ENCODE peak calls at places on chromosomes 5 and 9, in four cellular contexts. One of them, this sample, is unnamed.

GRCh38 chr5:16464664-16465543 is 696 bp downstream of the ZNF622 start:
- DNase-seq in stomach: no peak
- DNase-seq in NB4: peak; percentile 49
- DNase-seq in Peyer's patch: no peak
- DNase-seq in this sample: peak; percentile 9

GRCh38 chr5:169126376-169127043 is 174.4 kb downstream of the SLIT3 start:
- DNase-seq in stomach: no peak
- DNase-seq in NB4: no peak
- DNase-seq in Peyer's patch: no peak
- DNase-seq in this sample: no peak

GRCh38 chr9:112012026-112012902 is 115.7 kb downstream of the UGCG start:
- DNase-seq in stomach: peak; percentile 75
- DNase-seq in NB4: peak; percentile 92
- DNase-seq in Peyer's patch: peak; percentile 65
- DNase-seq in this sample: peak; percentile 92

GRCh38 chr5:149902177-149902576 is 42.4 kb downstream of the PDE6A start:
- DNase-seq in stomach: no peak
- DNase-seq in NB4: peak; percentile 38
- DNase-seq in Peyer's patch: no peak
- DNase-seq in this sample: no peak

GRCh38 chr9:73093740-73094379 is 57.8 kb upstream of the ANXA1 start:
- DNase-seq in stomach: no peak
- DNase-seq in NB4: no peak
- DNase-seq in Peyer's patch: no peak
- DNase-seq in this sample: no peak

GRCh38 chr9:23825143-23825531 is 903 bp downstream of the ELAVL2 start:
- DNase-seq in stomach: no peak
- DNase-seq in NB4: no peak
- DNase-seq in Peyer's patch: no peak
- DNase-seq in this sample: no peak

GRCh38 chr5:82640901-82641300 is 362.7 kb upstream of the RPS23 start:
- DNase-seq in stomach: no peak
- DNase-seq in NB4: no peak
- DNase-seq in Peyer's patch: no peak
- DNase-seq in this sample: no peak

GRCh38 chr5:66828551-66829421 is 232.6 kb downstream of the MAST4 start:
- DNase-seq in stomach: peak; percentile 64
- DNase-seq in NB4: no peak
- DNase-seq in Peyer's patch: peak; percentile 67
- DNase-seq in this sample: peak; percentile 77

GRCh38 chr5:180289433-180289832 is 2.5 kb downstream of the MAPK9 start:
- DNase-seq in stomach: peak; percentile 76
- DNase-seq in NB4: no peak
- DNase-seq in Peyer's patch: no peak
- DNase-seq in this sample: no peak

GRCh38 chr5:113338628-113339027 is 96.2 kb downstream of the TSSK1B start:
- DNase-seq in stomach: no peak
- DNase-seq in NB4: no peak
- DNase-seq in Peyer's patch: no peak
- DNase-seq in this sample: no peak

GRCh38 chr9:2012347-2012746 is 2.8 kb upstream of the SMARCA2 start:
- DNase-seq in stomach: no peak
- DNase-seq in NB4: no peak
- DNase-seq in Peyer's patch: no peak
- DNase-seq in this sample: no peak

GRCh38 chr5:59139695-59140094 is 556.8 kb downstream of the RAB3C start:
- DNase-seq in stomach: no peak
- DNase-seq in NB4: no peak
- DNase-seq in Peyer's patch: no peak
- DNase-seq in this sample: no peak

GRCh38 chr9:131310833-131311554 is 21.5 kb downstream of the PLPP7 start:
- DNase-seq in stomach: peak; percentile 40
- DNase-seq in NB4: peak; percentile 34
- DNase-seq in Peyer's patch: peak; percentile 53
- DNase-seq in this sample: no peak

GRCh38 chr9:95793924-95794828 is 81.3 kb upstream of the ERCC6L2 start:
- DNase-seq in stomach: no peak
- DNase-seq in NB4: no peak
- DNase-seq in Peyer's patch: no peak
- DNase-seq in this sample: no peak

GRCh38 chr9:109721021-109721420 is 59.0 kb upstream of the PALM2AKAP2 start:
- DNase-seq in stomach: no peak
- DNase-seq in NB4: no peak
- DNase-seq in Peyer's patch: no peak
- DNase-seq in this sample: no peak

GRCh38 chr5:177516601-177517568 is at the start of gene DDX41:
- DNase-seq in stomach: peak; percentile 97
- DNase-seq in NB4: peak; percentile 98
- DNase-seq in Peyer's patch: peak; percentile 91
- DNase-seq in this sample: peak; percentile 99
- TF ChIP-seq POLR2A in stomach: no peak
- TF ChIP-seq POLR2A in NB4: peak; percentile 79
- TF ChIP-seq POLR2A in Peyer's patch: peak; percentile 32
- TF ChIP-seq POLR2A in this sample: peak; percentile 66

GRCh38 chr5:98042961-98043360 is 730.5 kb upstream of the RGMB start:
- DNase-seq in stomach: no peak
- DNase-seq in NB4: no peak
- DNase-seq in Peyer's patch: no peak
- DNase-seq in this sample: no peak
- TF ChIP-seq POLR2A in stomach: no peak
- TF ChIP-seq POLR2A in NB4: no peak
- TF ChIP-seq POLR2A in Peyer's patch: no peak
- TF ChIP-seq POLR2A in this sample: no peak

GRCh38 chr9:16718952-16719351 is 151.5 kb downstream of the BNC2 start:
- DNase-seq in stomach: no peak
- DNase-seq in NB4: no peak
- DNase-seq in Peyer's patch: no peak
- DNase-seq in this sample: no peak

GRCh38 chr9:16718296-16718695 is 152.2 kb downstream of the BNC2 start:
- DNase-seq in stomach: no peak
- DNase-seq in NB4: no peak
- DNase-seq in Peyer's patch: no peak
- DNase-seq in this sample: no peak

GRCh38 chr9:16719921-16720320 is 150.5 kb downstream of the BNC2 start:
- DNase-seq in stomach: no peak
- DNase-seq in NB4: no peak
- DNase-seq in Peyer's patch: no peak
- DNase-seq in this sample: no peak

GRCh38 chr9:16721972-16722371 is 148.5 kb downstream of the BNC2 start:
- DNase-seq in stomach: no peak
- DNase-seq in NB4: no peak
- DNase-seq in Peyer's patch: no peak
- DNase-seq in this sample: peak; percentile 73

GRCh38 chr9:16720386-16720785 is 150.1 kb downstream of the BNC2 start:
- DNase-seq in stomach: no peak
- DNase-seq in NB4: no peak
- DNase-seq in Peyer's patch: no peak
- DNase-seq in this sample: no peak
- TF ChIP-seq POLR2A in stomach: no peak
- TF ChIP-seq POLR2A in NB4: no peak
- TF ChIP-seq POLR2A in Peyer's patch: no peak
- TF ChIP-seq POLR2A in this sample: no peak

DNA sequence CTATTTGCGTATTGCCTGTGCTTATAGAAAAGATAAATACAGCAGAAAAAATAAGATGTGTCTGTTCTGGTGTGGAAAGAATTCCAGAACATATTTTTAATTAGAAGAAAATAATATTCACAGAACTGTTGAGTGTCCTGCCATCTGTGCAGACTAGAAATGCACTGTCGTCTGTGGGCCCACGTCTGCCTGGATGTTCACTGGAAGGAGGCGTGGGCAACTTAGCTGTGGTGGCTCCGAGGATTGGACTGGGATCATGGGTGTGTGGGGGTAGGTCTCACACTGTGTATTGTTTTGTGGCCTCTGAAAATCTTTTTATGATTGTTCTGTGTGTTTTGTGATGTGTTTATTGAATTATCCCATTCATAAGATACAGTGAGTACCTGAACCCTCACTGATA is 126.0 kb upstream of the CACNA1B start:
- DNase-seq in stomach: no peak
- DNase-seq in NB4: no peak
- DNase-seq in Peyer's patch: no peak
- DNase-seq in this sample: no peak
- TF ChIP-seq POLR2A in stomach: no peak
- TF ChIP-seq POLR2A in NB4: no peak
- TF ChIP-seq POLR2A in Peyer's patch: no peak
- TF ChIP-seq POLR2A in this sample: no peak

GRCh38 chr5:139395844-139396640 is 1.1 kb upstream of the PROB1 start:
- DNase-seq in stomach: no peak
- DNase-seq in NB4: no peak
- DNase-seq in Peyer's patch: no peak
- DNase-seq in this sample: peak; percentile 92
- TF ChIP-seq POLR2A in stomach: no peak
- TF ChIP-seq POLR2A in NB4: no peak
- TF ChIP-seq POLR2A in Peyer's patch: no peak
- TF ChIP-seq POLR2A in this sample: no peak

GRCh38 chr5:40679998-40680681 is 425 bp downstream of the PTGER4 start:
- DNase-seq in stomach: no peak
- DNase-seq in NB4: peak; percentile 48
- DNase-seq in Peyer's patch: peak; percentile 26
- DNase-seq in this sample: no peak

GRCh38 chr5:40680741-40681350 is 1.1 kb downstream of the PTGER4 start:
- DNase-seq in stomach: no peak
- DNase-seq in NB4: peak; percentile 55
- DNase-seq in Peyer's patch: peak; percentile 65
- DNase-seq in this sample: peak; percentile 19

GRCh38 chr5:40683351-40683750 is 3.6 kb downstream of the PTGER4 start:
- DNase-seq in stomach: no peak
- DNase-seq in NB4: no peak
- DNase-seq in Peyer's patch: no peak
- DNase-seq in this sample: no peak

GRCh38 chr5:40682431-40683017 is 2.8 kb downstream of the PTGER4 start:
- DNase-seq in stomach: no peak
- DNase-seq in NB4: peak; percentile 39
- DNase-seq in Peyer's patch: no peak
- DNase-seq in this sample: no peak

DNA sequence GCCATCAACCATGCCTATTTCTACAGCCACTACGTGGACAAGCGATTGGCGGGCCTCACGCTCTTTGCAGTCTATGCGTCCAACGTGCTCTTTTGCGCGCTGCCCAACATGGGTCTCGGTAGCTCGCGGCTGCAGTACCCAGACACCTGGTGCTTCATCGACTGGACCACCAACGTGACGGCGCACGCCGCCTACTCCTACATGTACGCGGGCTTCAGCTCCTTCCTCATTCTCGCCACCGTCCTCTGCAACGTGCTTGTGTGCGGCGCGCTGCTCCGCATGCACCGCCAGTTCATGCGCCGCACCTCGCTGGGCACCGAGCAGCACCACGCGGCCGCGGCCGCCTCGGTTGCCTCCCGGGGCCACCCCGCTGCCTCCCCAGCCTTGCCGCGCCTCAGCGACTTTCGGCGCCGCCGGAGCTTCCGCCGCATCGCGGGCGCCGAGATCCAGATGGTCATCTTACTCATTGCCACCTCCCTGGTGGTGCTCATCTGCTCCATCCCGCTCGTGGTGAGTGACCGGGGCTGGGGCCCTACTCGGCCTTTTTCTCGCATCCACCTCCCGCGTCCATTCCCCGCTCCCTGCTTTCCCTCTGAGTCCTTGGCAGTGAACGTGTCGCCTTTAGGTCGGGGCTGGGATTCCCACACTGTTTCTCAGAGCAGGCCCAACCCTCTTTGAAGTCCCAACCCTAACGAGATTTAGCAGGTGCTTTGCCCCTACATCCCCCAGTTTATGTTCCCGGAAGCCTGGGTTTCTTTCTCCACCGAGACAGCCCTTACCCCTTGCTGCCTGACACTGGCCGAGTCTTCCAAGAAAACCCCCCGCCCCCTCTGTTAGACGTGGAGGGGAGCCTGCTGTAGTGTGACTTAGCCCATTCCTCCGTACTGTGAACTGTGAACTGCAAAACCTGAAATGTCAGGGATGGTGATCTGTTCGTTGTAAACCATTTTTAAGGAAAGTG is 1.9 kb downstream of the PTGER4 start:
- DNase-seq in stomach: peak; percentile 44
- DNase-seq in NB4: peak; percentile 79
- DNase-seq in Peyer's patch: peak; percentile 51
- DNase-seq in this sample: no peak
- TF ChIP-seq POLR2A in stomach: no peak
- TF ChIP-seq POLR2A in NB4: peak; percentile 37
- TF ChIP-seq POLR2A in Peyer's patch: no peak
- TF ChIP-seq POLR2A in this sample: peak; percentile 6

GRCh38 chr9:130022566-130023146 is 20.3 kb downstream of the FNBP1 start:
- DNase-seq in stomach: no peak
- DNase-seq in NB4: no peak
- DNase-seq in Peyer's patch: peak; percentile 28
- DNase-seq in this sample: no peak

GRCh38 chr9:130023147-130023787 is 19.7 kb downstream of the FNBP1 start:
- DNase-seq in stomach: no peak
- DNase-seq in NB4: no peak
- DNase-seq in Peyer's patch: no peak
- DNase-seq in this sample: no peak

GRCh38 chr9:130024597-130024994 is 18.4 kb downstream of the FNBP1 start:
- DNase-seq in stomach: no peak
- DNase-seq in NB4: no peak
- DNase-seq in Peyer's patch: no peak
- DNase-seq in this sample: no peak

GRCh38 chr9:130026583-130027427 is 16.2 kb downstream of the FNBP1 start:
- DNase-seq in stomach: no peak
- DNase-seq in NB4: no peak
- DNase-seq in Peyer's patch: no peak
- DNase-seq in this sample: no peak

DNA sequence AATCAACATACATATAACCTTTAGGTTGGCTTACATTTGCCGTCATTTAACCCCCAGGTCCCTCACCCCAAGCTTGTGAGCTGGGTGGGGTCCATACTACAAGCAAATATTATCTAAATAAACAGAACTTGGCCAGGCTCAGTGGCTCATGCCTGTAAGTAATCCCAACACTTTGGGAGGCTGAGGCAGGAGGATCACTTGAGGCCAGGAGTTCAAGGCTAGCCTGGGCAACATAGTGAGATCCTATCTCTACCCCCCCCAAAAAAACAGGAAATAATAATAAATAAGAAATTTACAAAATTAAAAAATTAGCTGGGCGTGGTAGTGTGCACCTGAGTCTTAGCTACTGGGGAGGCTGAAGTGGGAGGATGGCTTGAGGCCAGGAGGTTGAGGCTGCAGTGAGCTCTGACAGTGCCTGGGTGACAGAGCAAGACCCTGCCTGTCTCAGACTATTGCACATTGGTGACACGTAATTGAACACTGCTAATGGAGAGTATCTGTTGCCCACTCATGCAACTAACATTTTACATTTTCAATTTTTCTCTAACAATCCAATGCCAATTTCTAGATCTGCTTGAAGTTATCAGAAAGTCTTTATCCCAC is 18.9 kb downstream of the FNBP1 start:
- DNase-seq in stomach: no peak
- DNase-seq in NB4: no peak
- DNase-seq in Peyer's patch: no peak
- DNase-seq in this sample: no peak
- TF ChIP-seq POLR2A in stomach: no peak
- TF ChIP-seq POLR2A in NB4: no peak
- TF ChIP-seq POLR2A in Peyer's patch: no peak
- TF ChIP-seq POLR2A in this sample: no peak